ENCODE peak calls at places on chromosome 5, in six cellular contexts. One of them, this sample, is unnamed.

GRCh38 chr5:59317023-59317771 is 576.3 kb downstream of the PDE4D start:
- DNase-seq in NCI-H748 treated with DMSO at 0.1 percent for 48 hours: peak; percentile 61
- DNase-seq in A549: no peak
- DNase-seq in keratinocyte: no peak
- DNase-seq in astrocyte of the spinal cord: peak; percentile 57
- DNase-seq in stimulated activated CD4-positive, alpha-beta T cell treated with anti-CD3 and anti-CD28 coated beads, Interleukin-2, amount 100 ng/mL, for 48 hours: no peak
- DNase-seq in this sample: no peak

GRCh38 chr5:110063640-110064592 is 374.2 kb downstream of the MAN2A1 start:
- DNase-seq in NCI-H748 treated with DMSO at 0.1 percent for 48 hours: no peak
- DNase-seq in keratinocyte: no peak
- DNase-seq in astrocyte of the spinal cord: peak; percentile 47
- DNase-seq in A549: no peak
- DNase-seq in stimulated activated CD4-positive, alpha-beta T cell treated with anti-CD3 and anti-CD28 coated beads, Interleukin-2, amount 100 ng/mL, for 48 hours: no peak
- DNase-seq in this sample: peak; percentile 14

GRCh38 chr5:135993248-135993893 is 35.4 kb upstream of the TGFBI start:
- DNase-seq in stimulated activated CD4-positive, alpha-beta T cell treated with anti-CD3 and anti-CD28 coated beads, Interleukin-2, amount 100 ng/mL, for 48 hours: no peak
- DNase-seq in NCI-H748 treated with DMSO at 0.1 percent for 48 hours: no peak
- DNase-seq in A549: peak; percentile 75
- DNase-seq in keratinocyte: no peak
- DNase-seq in astrocyte of the spinal cord: no peak
- DNase-seq in this sample: no peak

GRCh38 chr5:152634596-152634995 is 229.5 kb upstream of the NMUR2 start:
- DNase-seq in stimulated activated CD4-positive, alpha-beta T cell treated with anti-CD3 and anti-CD28 coated beads, Interleukin-2, amount 100 ng/mL, for 48 hours: no peak
- DNase-seq in NCI-H748 treated with DMSO at 0.1 percent for 48 hours: peak; percentile 53
- DNase-seq in astrocyte of the spinal cord: no peak
- DNase-seq in A549: no peak
- DNase-seq in keratinocyte: no peak
- DNase-seq in this sample: peak; percentile 79

GRCh38 chr5:157323107-157323706 is 57.3 kb downstream of the CYFIP2 start:
- DNase-seq in NCI-H748 treated with DMSO at 0.1 percent for 48 hours: no peak
- DNase-seq in A549: no peak
- DNase-seq in keratinocyte: no peak
- DNase-seq in stimulated activated CD4-positive, alpha-beta T cell treated with anti-CD3 and anti-CD28 coated beads, Interleukin-2, amount 100 ng/mL, for 48 hours: no peak
- DNase-seq in astrocyte of the spinal cord: no peak
- DNase-seq in this sample: no peak

GRCh38 chr5:14250094-14250777 is 107.1 kb downstream of the TRIO start:
- DNase-seq in A549: peak; percentile 33
- DNase-seq in keratinocyte: no peak
- DNase-seq in astrocyte of the spinal cord: peak; percentile 88
- DNase-seq in NCI-H748 treated with DMSO at 0.1 percent for 48 hours: peak; percentile 93
- DNase-seq in stimulated activated CD4-positive, alpha-beta T cell treated with anti-CD3 and anti-CD28 coated beads, Interleukin-2, amount 100 ng/mL, for 48 hours: no peak
- DNase-seq in this sample: peak; percentile 98

GRCh38 chr5:151660616-151661015 is 26.1 kb downstream of the SPARC start:
- DNase-seq in A549: no peak
- DNase-seq in NCI-H748 treated with DMSO at 0.1 percent for 48 hours: no peak
- DNase-seq in stimulated activated CD4-positive, alpha-beta T cell treated with anti-CD3 and anti-CD28 coated beads, Interleukin-2, amount 100 ng/mL, for 48 hours: no peak
- DNase-seq in astrocyte of the spinal cord: peak; percentile 71
- DNase-seq in keratinocyte: peak; percentile 63
- DNase-seq in this sample: no peak

GRCh38 chr5:181044662-181045305 is 4.7 kb downstream of the BTNL9 start:
- DNase-seq in astrocyte of the spinal cord: no peak
- DNase-seq in stimulated activated CD4-positive, alpha-beta T cell treated with anti-CD3 and anti-CD28 coated beads, Interleukin-2, amount 100 ng/mL, for 48 hours: no peak
- DNase-seq in A549: no peak
- DNase-seq in NCI-H748 treated with DMSO at 0.1 percent for 48 hours: no peak
- DNase-seq in keratinocyte: no peak
- DNase-seq in this sample: no peak

This sample was measured in DMS53.